ENCODE peak calls at places on chromosomes 16 and 17, in seven cellular contexts. D, B, Q, H, P, L and C are unnamed samples.

GRCh38 chr17:68437979-68438877 is 19.1 kb downstream of the WIPI1 start:
- DNase-seq in D (no peak), B (no peak), Q (no peak), H (no peak), P (no peak), L (peak), C (peak)

GRCh38 chr17:54694287-54694887 is 206.3 kb upstream of the TOM1L1 start:
- DNase-seq in D (no peak), B (peak), Q (no peak), H (no peak), P (no peak), L (no peak), C (no peak)

GRCh38 chr16:56312028-56312300 is 113.4 kb downstream of the AMFR start:
- DNase-seq in D (no peak), B (no peak), Q (no peak), H (no peak), P (no peak), L (no peak), C (no peak)

GRCh38 chr16:86391486-86391885 is 118.8 kb upstream of the FOXF1 start:
- DNase-seq in D (no peak), B (no peak), Q (no peak), H (no peak), P (no peak), L (no peak), C (no peak)

GRCh38 chr16:69160192-69160591 is 26.8 kb upstream of the SNTB2 start:
- DNase-seq in D (no peak), B (no peak), Q (no peak), H (no peak), P (no peak), L (no peak), C (no peak)

GRCh38 chr16:57132470-57132869 is 40.1 kb downstream of the CPNE2 start:
- DNase-seq in D (no peak), B (no peak), Q (no peak), H (no peak), P (no peak), L (peak), C (no peak)

GRCh38 chr17:751269-752001 is 629 bp downstream of the GEMIN4 start:
- DNase-seq in D (no peak), B (peak), Q (no peak), H (peak), P (no peak), L (no peak), C (peak)

GRCh38 chr16:68475071-68475470 is 26.8 kb upstream of the SMPD3 start:
- DNase-seq in D (no peak), B (no peak), Q (no peak), H (no peak), P (no peak), L (no peak), C (no peak)

GRCh38 chr16:56869513-56870270 is 4.7 kb downstream of the SLC12A3 start:
- DNase-seq in D (peak), B (no peak), Q (no peak), H (peak), P (no peak), L (peak), C (peak)

GRCh38 chr17:35477248-35477647 is 28.7 kb upstream of the SLFN13 start:
- DNase-seq in D (no peak), B (no peak), Q (no peak), H (no peak), P (no peak), L (no peak), C (no peak)

GRCh38 chr17:39666231-39666600 is 1.1 kb downstream of the TCAP start:
- DNase-seq in D (no peak), B (no peak), Q (no peak), H (no peak), P (no peak), L (no peak), C (no peak)

GRCh38 chr17:82732118-82732743 is 3.2 kb upstream of the FN3K start:
- DNase-seq in D (no peak), B (no peak), Q (no peak), H (no peak), P (no peak), L (no peak), C (no peak)

GRCh38 chr16:84013787-84014569 is 28.6 kb downstream of the SLC38A8 start:
- DNase-seq in D (peak), B (peak), Q (peak), H (peak), P (peak), L (peak), C (peak)

GRCh38 chr17:75910699-75911098 is 6.0 kb upstream of the MRPL38 start:
- DNase-seq in D (no peak), B (no peak), Q (no peak), H (no peak), P (no peak), L (no peak), C (no peak)

GRCh38 chr17:61253937-61254677 is 145.5 kb upstream of the TBX2 start:
- DNase-seq in D (no peak), B (no peak), Q (no peak), H (no peak), P (no peak), L (no peak), C (no peak)

GRCh38 chr17:69175262-69175811 is 33.6 kb upstream of the ABCA6 start:
- DNase-seq in D (no peak), B (no peak), Q (no peak), H (no peak), P (no peak), L (no peak), C (no peak)

GRCh38 chr16:5024632-5025031 is 9.1 kb downstream of the NAGPA start:
- DNase-seq in D (peak), B (no peak), Q (no peak), H (no peak), P (no peak), L (no peak), C (no peak)

GRCh38 chr17:34499576-34499975 is 79.8 kb upstream of the TMEM132E start:
- DNase-seq in D (no peak), B (no peak), Q (no peak), H (peak), P (peak), L (no peak), C (peak)

GRCh38 chr17:9292563-9292941 is 271.2 kb downstream of the NTN1 start:
- DNase-seq in D (no peak), B (no peak), Q (no peak), H (no peak), P (no peak), L (no peak), C (no peak)

GRCh38 chr16:12231666-12232065 is 255.1 kb downstream of the SNX29 start:
- DNase-seq in D (no peak), B (no peak), Q (no peak), H (no peak), P (no peak), L (no peak), C (no peak)

GRCh38 chr17:22454070-22454999 is 762.0 kb downstream of the KCNJ18 start:
- DNase-seq in D (no peak), B (no peak), Q (no peak), H (no peak), P (no peak), L (no peak), C (peak)

GRCh38 chr16:20899503-20900298 is 457 bp downstream of the DCUN1D3 start:
- DNase-seq in D (no peak), B (peak), Q (no peak), H (peak), P (no peak), L (peak), C (no peak)

GRCh38 chr17:49715717-49716279 is 8.0 kb upstream of the SLC35B1 start:
- DNase-seq in D (no peak), B (no peak), Q (no peak), H (no peak), P (no peak), L (no peak), C (no peak)

GRCh38 chr16:31451681-31452351 is 7.5 kb upstream of the ARMC5 start:
- DNase-seq in D (peak), B (peak), Q (no peak), H (no peak), P (no peak), L (peak), C (peak)

GRCh38 chr17:58534901-58535421 is 20.5 kb upstream of the MTMR4 start:
- DNase-seq in D (peak), B (no peak), Q (no peak), H (no peak), P (no peak), L (peak), C (no peak)

GRCh38 chr16:67188798-67189197 is 1.1 kb downstream of the EXOC3L1 start:
- DNase-seq in D (no peak), B (no peak), Q (no peak), H (no peak), P (no peak), L (no peak), C (no peak)

GRCh38 chr17:52420555-52421078 is 262.1 kb upstream of the CA10 start:
- DNase-seq in D (no peak), B (no peak), Q (no peak), H (no peak), P (no peak), L (no peak), C (no peak)
- TF ChIP-seq YY1 in D (no peak), B (no peak), Q (no peak), H (no peak), P (no peak), L (no peak), C (no peak)

GRCh38 chr17:48077555-48077954 is 23.7 kb downstream of the CBX1 start:
- DNase-seq in D (no peak), B (no peak), Q (no peak), H (no peak), P (no peak), L (no peak), C (no peak)

GRCh38 chr17:48084932-48085331 is 16.3 kb downstream of the CBX1 start:
- DNase-seq in D (no peak), B (no peak), Q (no peak), H (no peak), P (no peak), L (no peak), C (no peak)

DNA sequence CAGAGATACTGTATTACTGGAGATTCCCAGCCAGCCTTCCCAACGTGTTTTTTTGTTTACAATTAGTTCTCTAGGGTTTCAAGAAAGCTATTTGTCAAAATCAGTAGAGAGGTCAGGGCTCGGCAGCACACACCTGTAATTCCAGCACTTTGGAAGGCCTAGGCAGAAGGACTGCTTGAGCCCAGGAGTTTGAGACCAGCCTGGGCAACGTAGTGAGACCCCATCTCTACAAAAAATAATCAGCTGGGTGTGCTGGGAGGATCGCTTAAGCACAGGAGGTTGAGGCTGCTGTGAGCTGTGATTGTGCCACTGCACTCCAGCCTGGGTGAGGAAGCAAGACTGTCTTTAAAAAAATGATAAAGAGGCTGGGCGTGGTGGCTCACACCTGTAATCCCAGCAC is 19.4 kb downstream of the CBX1 start:
- DNase-seq in D (no peak), B (no peak), Q (no peak), H (no peak), P (no peak), L (no peak), C (no peak)
- TF ChIP-seq YY1 in D (no peak), B (no peak), Q (no peak), H (no peak), P (no peak), L (no peak), C (no peak)

DNA sequence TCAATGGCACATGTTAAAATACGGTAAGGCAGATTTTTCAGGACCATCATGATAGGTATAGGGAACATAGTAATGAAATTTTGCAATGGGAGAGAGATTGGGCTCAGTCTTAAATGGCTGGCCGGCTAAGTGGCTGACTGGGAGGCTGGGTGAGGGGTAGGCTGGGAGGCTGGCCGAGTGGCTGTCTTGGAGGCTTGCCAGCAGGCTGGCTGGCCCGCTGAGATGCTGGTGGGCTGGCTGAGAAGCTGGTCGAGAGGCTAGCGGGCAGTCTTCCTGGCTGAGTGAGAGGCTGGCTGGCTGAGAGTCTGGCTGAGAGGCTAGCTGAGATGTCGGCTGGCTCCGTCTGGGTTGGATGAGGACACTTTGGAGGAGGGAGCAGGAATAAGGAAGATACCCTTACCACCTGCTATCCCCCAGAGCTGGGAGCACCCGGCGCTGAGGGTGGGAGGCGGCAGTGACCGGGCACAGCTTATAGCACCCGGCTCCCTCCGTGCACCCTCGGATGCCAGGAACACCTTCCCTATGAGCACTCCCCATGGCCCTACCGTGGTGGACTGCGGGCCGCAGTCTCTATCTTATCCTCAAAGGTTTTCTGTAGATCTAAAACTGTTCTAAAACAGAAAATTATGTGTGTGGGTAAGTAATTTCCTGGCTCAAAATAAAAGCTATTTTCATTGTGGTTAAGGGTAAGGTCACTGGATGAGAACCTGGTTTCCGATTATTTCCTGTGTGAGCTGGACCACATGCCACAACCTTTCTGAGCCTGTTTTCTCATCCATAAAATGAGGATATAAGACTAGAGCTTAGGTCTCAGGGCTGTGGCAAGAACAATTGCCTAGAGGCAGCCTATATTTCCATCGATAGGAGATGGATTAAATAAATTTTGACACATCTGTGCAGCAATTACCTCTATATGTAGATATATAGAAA is 34.5 kb upstream of the TMC5 start:
- DNase-seq in D (no peak), B (peak), Q (no peak), H (no peak), P (no peak), L (no peak), C (no peak)
- TF ChIP-seq YY1 in D (no peak), B (no peak), Q (no peak), H (no peak), P (no peak), L (no peak), C (no peak)

DNA sequence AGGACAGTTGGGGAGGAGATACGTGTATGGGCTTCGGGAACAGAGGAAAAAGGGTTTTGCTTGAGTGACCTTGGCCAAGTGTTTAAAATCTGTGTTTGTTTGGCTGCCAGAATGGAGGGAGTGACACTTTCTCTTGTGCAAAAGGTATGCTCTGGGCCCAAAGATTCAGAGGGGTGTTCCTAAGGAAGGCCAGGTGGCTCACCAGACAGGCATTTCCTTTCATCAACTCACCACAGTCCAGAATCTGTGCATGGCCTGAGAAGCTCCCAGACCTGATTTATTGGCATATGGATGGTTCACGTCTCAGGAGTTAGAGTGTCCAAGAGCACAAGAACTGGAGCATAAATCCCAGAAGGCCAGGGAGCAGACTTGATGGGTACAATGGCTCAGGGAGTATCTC is 53.4 kb upstream of the NLK start:
- DNase-seq in D (no peak), B (no peak), Q (no peak), H (no peak), P (no peak), L (no peak), C (no peak)
- TF ChIP-seq YY1 in D (no peak), B (no peak), Q (no peak), H (no peak), P (no peak), L (no peak), C (no peak)

GRCh38 chr16:89273741-89274472 is 56.4 kb downstream of the ZNF778 start:
- DNase-seq in D (no peak), B (no peak), Q (no peak), H (no peak), P (no peak), L (no peak), C (no peak)

GRCh38 chr16:89277049-89277448 is 59.5 kb downstream of the ZNF778 start:
- DNase-seq in D (no peak), B (no peak), Q (no peak), H (no peak), P (no peak), L (no peak), C (no peak)

GRCh38 chr16:89275837-89276720 is 58.6 kb downstream of the ZNF778 start:
- DNase-seq in D (no peak), B (no peak), Q (no peak), H (no peak), P (no peak), L (no peak), C (no peak)

GRCh38 chr16:89274561-89275283 is 57.2 kb downstream of the ZNF778 start:
- DNase-seq in D (no peak), B (no peak), Q (no peak), H (no peak), P (no peak), L (no peak), C (no peak)

DNA sequence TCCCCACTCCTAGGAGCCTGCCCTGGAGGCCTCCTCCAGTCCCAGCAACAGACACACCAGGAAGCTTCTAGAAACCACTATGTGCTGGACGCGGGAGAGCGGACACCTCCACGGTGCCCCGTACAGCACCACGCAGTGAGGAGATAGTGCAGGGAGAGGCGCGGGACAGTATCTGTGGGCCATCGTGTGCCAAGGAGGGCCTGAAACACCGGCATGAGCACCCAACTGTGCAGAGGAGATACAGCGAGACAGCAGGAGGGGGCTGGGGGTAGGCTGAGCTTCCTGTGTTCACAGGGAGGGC is 57.7 kb downstream of the ZNF778 start:
- DNase-seq in D (no peak), B (no peak), Q (no peak), H (no peak), P (no peak), L (no peak), C (no peak)
- TF ChIP-seq YY1 in D (no peak), B (no peak), Q (no peak), H (no peak), P (no peak), L (no peak), C (no peak)

GRCh38 chr17:8161289-8162231 is 1.2 kb downstream of the VAMP2 start:
- DNase-seq in D (no peak), B (no peak), Q (no peak), H (no peak), P (no peak), L (no peak), C (no peak)

GRCh38 chr17:8160224-8160577 is 2.5 kb downstream of the VAMP2 start:
- DNase-seq in D (no peak), B (no peak), Q (no peak), H (no peak), P (no peak), L (no peak), C (no peak)

GRCh38 chr17:8162232-8162996 is at the start of gene VAMP2:
- DNase-seq in D (no peak), B (peak), Q (no peak), H (no peak), P (no peak), L (no peak), C (peak)

GRCh38 chr17:8159459-8160223 is 3.1 kb downstream of the VAMP2 start:
- DNase-seq in D (no peak), B (no peak), Q (no peak), H (no peak), P (no peak), L (no peak), C (no peak)

GRCh38 chr17:8160741-8161221 is 2.0 kb downstream of the VAMP2 start:
- DNase-seq in D (no peak), B (no peak), Q (no peak), H (no peak), P (no peak), L (no peak), C (no peak)
- TF ChIP-seq YY1 in D (no peak), B (no peak), Q (no peak), H (no peak), P (no peak), L (no peak), C (no peak)

GRCh38 chr16:89981414-89981813 is 32.9 kb downstream of the DEF8 start:
- DNase-seq in D (no peak), B (no peak), Q (no peak), H (no peak), P (no peak), L (no peak), C (no peak)
- TF ChIP-seq YY1 in D (no peak), B (no peak), Q (no peak), H (no peak), P (no peak), L (no peak), C (no peak)

GRCh38 chr16:54031107-54031760 is 255.4 kb downstream of the IRX3 start:
- DNase-seq in D (no peak), B (no peak), Q (no peak), H (no peak), P (no peak), L (no peak), C (no peak)
- TF ChIP-seq YY1 in D (no peak), B (no peak), Q (no peak), H (no peak), P (no peak), L (no peak), C (no peak)